ENCODE peak calls at places on chromosome 19, in four cellular contexts. J, O, V and S are unnamed samples.

GRCh38 chr19:2428027-2428690 is 773 bp upstream of the TIMM13 start:
- DNase-seq in J (no peak), O (peak), V (peak), S (no peak)

GRCh38 chr19:21138130-21138529 is 3.7 kb upstream of the ZNF431 start:
- DNase-seq in J (no peak), O (no peak), V (no peak), S (no peak)

GRCh38 chr19:55283548-55284393 is at the start of gene BRSK1:
- DNase-seq in J (peak), O (peak), V (no peak), S (peak)

GRCh38 chr19:49224856-49225255 is 67.3 kb downstream of the TRPM4 start:
- DNase-seq in J (peak), O (peak), V (no peak), S (no peak)

GRCh38 chr19:38388310-38389100 is at the start of gene SPRED3:
- DNase-seq in J (peak), O (peak), V (peak), S (no peak)

GRCh38 chr19:50264483-50265186 is 61.2 kb downstream of the MYH14 start:
- DNase-seq in J (peak), O (no peak), V (no peak), S (no peak)

GRCh38 chr19:38394488-38394887 is 6.0 kb downstream of the SPRED3 start:
- DNase-seq in J (no peak), O (peak), V (peak), S (no peak)

GRCh38 chr19:23436318-23436717 is 41.0 kb upstream of the ZNF91 start:
- DNase-seq in J (no peak), O (no peak), V (no peak), S (no peak)

GRCh38 chr19:29524201-29524911 is 1.4 kb upstream of the VSTM2B start:
- DNase-seq in J (no peak), O (peak), V (no peak), S (no peak)

GRCh38 chr19:16323532-16323931 is 1.1 kb upstream of the KLF2 start:
- DNase-seq in J (no peak), O (no peak), V (no peak), S (no peak)

GRCh38 chr19:4676955-4677731 is 7.0 kb upstream of the MYDGF start:
- DNase-seq in J (peak), O (peak), V (no peak), S (no peak)

GRCh38 chr19:14004619-14005380 is 1.3 kb downstream of the RFX1 start:
- DNase-seq in J (no peak), O (no peak), V (no peak), S (no peak)

GRCh38 chr19:6811906-6812305 is 39.4 kb downstream of the VAV1 start:
- DNase-seq in J (peak), O (no peak), V (no peak), S (no peak)

GRCh38 chr19:2840794-2841790 is at the start of gene ZNF555:
- DNase-seq in J (peak), O (peak), V (peak), S (peak)

GRCh38 chr19:48624067-48624594 is 4.8 kb downstream of the SPHK2 start:
- DNase-seq in J (peak), O (peak), V (peak), S (peak)

GRCh38 chr19:29807178-29807577 is 4.6 kb upstream of the CCNE1 start:
- DNase-seq in J (no peak), O (no peak), V (peak), S (no peak)

GRCh38 chr19:46361915-46362314 is 15.0 kb downstream of the PPP5C start:
- DNase-seq in J (no peak), O (no peak), V (no peak), S (no peak)